ENCODE peak calls at places on chromosomes 12 and 14, in nine cellular contexts. N, C, I, P, Y, D, J, B and L are unnamed samples.

GRCh38 chr12:67681145-67681778 is 32.7 kb downstream of the DYRK2 start:
- DNase-seq in N (no peak), C (no peak), I (peak), P (no peak), Y (peak), D (peak), J (no peak), B (no peak), L (peak)

GRCh38 chr14:102849522-102850379 is 72.5 kb downstream of the TRAF3 start:
- DNase-seq in N (no peak), C (no peak), I (peak), P (no peak), Y (no peak), D (no peak), J (no peak), B (no peak), L (no peak)

GRCh38 chr12:59834659-59835474 is 239.0 kb downstream of the SLC16A7 start:
- DNase-seq in N (no peak), C (no peak), I (no peak), P (no peak), Y (no peak), D (peak), J (no peak), B (no peak), L (no peak)

GRCh38 chr12:12157424-12157823 is 86.7 kb downstream of the BCL2L14 start:
- DNase-seq in N (no peak), C (no peak), I (no peak), P (no peak), Y (no peak), D (no peak), J (no peak), B (no peak), L (no peak)

GRCh38 chr14:105855893-105856675 is 329.7 kb downstream of the TMEM121 start:
- DNase-seq in N (peak), C (peak), I (no peak), P (no peak), Y (no peak), D (no peak), J (no peak), B (no peak), L (no peak)

GRCh38 chr14:36524220-36524837 is 4.3 kb upstream of the NKX2-1 start:
- DNase-seq in N (no peak), C (no peak), I (no peak), P (no peak), Y (no peak), D (no peak), J (no peak), B (no peak), L (no peak)

GRCh38 chr14:61894452-61895077 is 132.3 kb downstream of the SNAPC1 start:
- DNase-seq in N (no peak), C (no peak), I (peak), P (no peak), Y (peak), D (peak), J (peak), B (peak), L (peak)

GRCh38 chr12:56074396-56074795 is 5.6 kb upstream of the ERBB3 start:
- DNase-seq in N (no peak), C (no peak), I (no peak), P (no peak), Y (no peak), D (no peak), J (no peak), B (no peak), L (no peak)

GRCh38 chr12:110107369-110108281 is 16.5 kb upstream of the IFT81 start:
- DNase-seq in N (no peak), C (peak), I (peak), P (no peak), Y (peak), D (peak), J (no peak), B (peak), L (no peak)